ENCODE peak calls at places on chromosomes 5 and 9, in six cellular contexts. One of them, this sample, is unnamed. For H3K4me1, the result is how much of the 10 kb centered on the place peaks cover.

GRCh38 chr5:52915176-52915875 is 73.8 kb upstream of the ITGA2 start:
- DNase-seq in mesendoderm: peak
- DNase-seq in IMR-90: peak
- DNase-seq in fibroblast of lung: peak
- DNase-seq in K562: peak
- DNase-seq in neural progenitor cell: peak
- DNase-seq in this sample: peak

GRCh38 chr9:114552716-114553115 is 34.9 kb upstream of the ATP6V1G1 start:
- DNase-seq in IMR-90: peak
- DNase-seq in neural progenitor cell: no peak
- DNase-seq in fibroblast of lung: peak
- DNase-seq in K562: no peak
- DNase-seq in mesendoderm: no peak
- DNase-seq in this sample: no peak

GRCh38 chr5:146296245-146296644 is 42.4 kb upstream of the POU4F3 start:
- DNase-seq in mesendoderm: no peak
- DNase-seq in fibroblast of lung: no peak
- DNase-seq in K562: no peak
- DNase-seq in IMR-90: no peak
- DNase-seq in neural progenitor cell: no peak
- DNase-seq in this sample: no peak

GRCh38 chr9:7174884-7175283 is 417.1 kb downstream of the KDM4C start:
- DNase-seq in neural progenitor cell: no peak
- DNase-seq in fibroblast of lung: no peak
- DNase-seq in K562: no peak
- DNase-seq in IMR-90: no peak
- DNase-seq in mesendoderm: no peak
- DNase-seq in this sample: no peak

GRCh38 chr5:180314106-180314505 is 22.2 kb upstream of the MAPK9 start:
- DNase-seq in IMR-90: no peak
- DNase-seq in fibroblast of lung: no peak
- DNase-seq in mesendoderm: no peak
- DNase-seq in neural progenitor cell: no peak
- DNase-seq in K562: no peak
- DNase-seq in this sample: no peak

GRCh38 chr9:77981332-77981731 is 50.3 kb downstream of the GNAQ start:
- DNase-seq in IMR-90: peak
- DNase-seq in K562: peak
- DNase-seq in fibroblast of lung: peak
- DNase-seq in neural progenitor cell: peak
- DNase-seq in mesendoderm: no peak
- DNase-seq in this sample: no peak

GRCh38 chr5:43037929-43038510 is 2.1 kb downstream of the ANXA2R start:
- DNase-seq in mesendoderm: peak
- DNase-seq in IMR-90: peak
- DNase-seq in K562: peak
- DNase-seq in neural progenitor cell: peak
- DNase-seq in fibroblast of lung: peak
- DNase-seq in this sample: peak

GRCh38 chr5:65199988-65200668 is 281.6 kb downstream of the ADAMTS6 start:
- DNase-seq in IMR-90: peak
- DNase-seq in fibroblast of lung: peak
- DNase-seq in K562: no peak
- DNase-seq in neural progenitor cell: no peak
- DNase-seq in mesendoderm: no peak
- DNase-seq in this sample: no peak

GRCh38 chr9:73841018-73841417 is 656.1 kb upstream of the RORB start:
- DNase-seq in fibroblast of lung: no peak
- DNase-seq in mesendoderm: peak
- DNase-seq in IMR-90: no peak
- DNase-seq in K562: no peak
- DNase-seq in neural progenitor cell: no peak
- DNase-seq in this sample: no peak

GRCh38 chr5:130868186-130868821 is 296.8 kb downstream of the HINT1 start:
- DNase-seq in IMR-90: no peak
- DNase-seq in fibroblast of lung: peak
- DNase-seq in K562: no peak
- DNase-seq in neural progenitor cell: peak
- DNase-seq in mesendoderm: peak
- DNase-seq in this sample: no peak

GRCh38 chr5:89849819-89850515 is 559.6 kb downstream of the CETN3 start:
- DNase-seq in K562: no peak
- DNase-seq in neural progenitor cell: peak
- DNase-seq in IMR-90: no peak
- DNase-seq in fibroblast of lung: peak
- DNase-seq in mesendoderm: peak
- DNase-seq in this sample: no peak

GRCh38 chr5:133945561-133945960 is 22.9 kb downstream of the C5orf15 start:
- DNase-seq in IMR-90: peak
- DNase-seq in fibroblast of lung: peak
- DNase-seq in mesendoderm: no peak
- DNase-seq in K562: no peak
- DNase-seq in neural progenitor cell: no peak
- DNase-seq in this sample: no peak

GRCh38 chr9:82540175-82540574 is 522.8 kb downstream of the RASEF start:
- DNase-seq in neural progenitor cell: no peak
- DNase-seq in IMR-90: no peak
- DNase-seq in mesendoderm: no peak
- DNase-seq in K562: no peak
- DNase-seq in fibroblast of lung: no peak
- DNase-seq in this sample: no peak

GRCh38 chr5:103942587-103943186 is 380.1 kb upstream of the NUDT12 start:
- DNase-seq in mesendoderm: no peak
- DNase-seq in fibroblast of lung: no peak
- DNase-seq in K562: no peak
- DNase-seq in IMR-90: no peak
- DNase-seq in neural progenitor cell: no peak
- DNase-seq in this sample: no peak

GRCh38 chr5:61332369-61332745 is 299 bp downstream of the ZSWIM6 start:
- DNase-seq in IMR-90: no peak
- DNase-seq in mesendoderm: peak
- DNase-seq in fibroblast of lung: no peak
- DNase-seq in K562: peak
- DNase-seq in neural progenitor cell: peak
- DNase-seq in this sample: no peak

GRCh38 chr9:73441890-73442818 is 290.5 kb downstream of the ANXA1 start:
- DNase-seq in fibroblast of lung: peak
- DNase-seq in neural progenitor cell: peak
- DNase-seq in IMR-90: no peak
- DNase-seq in mesendoderm: peak
- DNase-seq in K562: no peak
- DNase-seq in this sample: no peak

GRCh38 chr5:39219433-39219832 is at the start of gene FYB1:
- DNase-seq in fibroblast of lung: no peak
- DNase-seq in IMR-90: no peak
- DNase-seq in mesendoderm: no peak
- DNase-seq in neural progenitor cell: no peak
- DNase-seq in K562: no peak
- DNase-seq in this sample: no peak

GRCh38 chr9:76591256-76591950 is 132.4 kb downstream of the GCNT1 start:
- DNase-seq in mesendoderm: no peak
- DNase-seq in IMR-90: peak
- DNase-seq in K562: no peak
- DNase-seq in fibroblast of lung: peak
- DNase-seq in neural progenitor cell: no peak
- DNase-seq in this sample: no peak

GRCh38 chr9:120925535-120926396 is 830 bp downstream of the TRAF1 start:
- DNase-seq in mesendoderm: no peak
- DNase-seq in IMR-90: peak
- DNase-seq in fibroblast of lung: peak
- DNase-seq in K562: peak
- DNase-seq in neural progenitor cell: no peak
- DNase-seq in this sample: peak

GRCh38 chr9:131277673-131278420 is 1.5 kb upstream of the FAM78A start:
- DNase-seq in IMR-90: peak
- DNase-seq in fibroblast of lung: peak
- DNase-seq in K562: peak
- DNase-seq in mesendoderm: peak
- DNase-seq in neural progenitor cell: peak
- DNase-seq in this sample: peak

GRCh38 chr9:88533951-88534455 is 975 bp upstream of the NXNL2 start:
- DNase-seq in neural progenitor cell: peak
- DNase-seq in IMR-90: peak
- DNase-seq in K562: peak
- DNase-seq in fibroblast of lung: peak
- DNase-seq in mesendoderm: peak
- DNase-seq in this sample: no peak

GRCh38 chr9:120568816-120569215 is 11.2 kb downstream of the CDK5RAP2 start:
- DNase-seq in mesendoderm: no peak
- DNase-seq in neural progenitor cell: no peak
- DNase-seq in K562: no peak
- DNase-seq in fibroblast of lung: no peak
- DNase-seq in IMR-90: no peak
- DNase-seq in this sample: no peak

GRCh38 chr5:58268263-58268662 is 191.6 kb downstream of the PLK2 start:
- DNase-seq in IMR-90: no peak
- DNase-seq in mesendoderm: no peak
- DNase-seq in K562: no peak
- DNase-seq in neural progenitor cell: no peak
- DNase-seq in fibroblast of lung: no peak
- DNase-seq in this sample: no peak

GRCh38 chr9:128085852-128086409 is 17.9 kb downstream of the SLC25A25 start:
- DNase-seq in K562: no peak
- DNase-seq in IMR-90: no peak
- DNase-seq in mesendoderm: no peak
- DNase-seq in fibroblast of lung: no peak
- DNase-seq in neural progenitor cell: no peak
- DNase-seq in this sample: no peak
- H3K4me3 ChIP-seq in K562: no peak
- H3K4me3 ChIP-seq in IMR-90: no peak
- H3K4me3 ChIP-seq in mesendoderm: no peak
- H3K4me3 ChIP-seq in fibroblast of lung: no peak
- H3K4me3 ChIP-seq in neural progenitor cell: no peak
- H3K4me3 ChIP-seq in this sample: no peak

GRCh38 chr9:846852-847251 is 5.4 kb downstream of the DMRT1 start:
- DNase-seq in fibroblast of lung: no peak
- DNase-seq in IMR-90: no peak
- DNase-seq in K562: no peak
- DNase-seq in neural progenitor cell: peak
- DNase-seq in mesendoderm: peak
- DNase-seq in this sample: no peak

GRCh38 chr9:842918-843468 is 1.5 kb downstream of the DMRT1 start:
- DNase-seq in neural progenitor cell: peak
- DNase-seq in IMR-90: no peak
- DNase-seq in K562: no peak
- DNase-seq in mesendoderm: peak
- DNase-seq in fibroblast of lung: no peak
- DNase-seq in this sample: no peak

GRCh38 chr9:840343-840742 is 1.2 kb upstream of the DMRT1 start:
- DNase-seq in mesendoderm: peak
- DNase-seq in fibroblast of lung: no peak
- DNase-seq in neural progenitor cell: peak
- DNase-seq in K562: no peak
- DNase-seq in IMR-90: no peak
- DNase-seq in this sample: peak

GRCh38 chr9:847505-847904 is 6.0 kb downstream of the DMRT1 start:
- DNase-seq in neural progenitor cell: no peak
- DNase-seq in fibroblast of lung: no peak
- DNase-seq in mesendoderm: no peak
- DNase-seq in IMR-90: no peak
- DNase-seq in K562: no peak
- DNase-seq in this sample: no peak

DNA sequence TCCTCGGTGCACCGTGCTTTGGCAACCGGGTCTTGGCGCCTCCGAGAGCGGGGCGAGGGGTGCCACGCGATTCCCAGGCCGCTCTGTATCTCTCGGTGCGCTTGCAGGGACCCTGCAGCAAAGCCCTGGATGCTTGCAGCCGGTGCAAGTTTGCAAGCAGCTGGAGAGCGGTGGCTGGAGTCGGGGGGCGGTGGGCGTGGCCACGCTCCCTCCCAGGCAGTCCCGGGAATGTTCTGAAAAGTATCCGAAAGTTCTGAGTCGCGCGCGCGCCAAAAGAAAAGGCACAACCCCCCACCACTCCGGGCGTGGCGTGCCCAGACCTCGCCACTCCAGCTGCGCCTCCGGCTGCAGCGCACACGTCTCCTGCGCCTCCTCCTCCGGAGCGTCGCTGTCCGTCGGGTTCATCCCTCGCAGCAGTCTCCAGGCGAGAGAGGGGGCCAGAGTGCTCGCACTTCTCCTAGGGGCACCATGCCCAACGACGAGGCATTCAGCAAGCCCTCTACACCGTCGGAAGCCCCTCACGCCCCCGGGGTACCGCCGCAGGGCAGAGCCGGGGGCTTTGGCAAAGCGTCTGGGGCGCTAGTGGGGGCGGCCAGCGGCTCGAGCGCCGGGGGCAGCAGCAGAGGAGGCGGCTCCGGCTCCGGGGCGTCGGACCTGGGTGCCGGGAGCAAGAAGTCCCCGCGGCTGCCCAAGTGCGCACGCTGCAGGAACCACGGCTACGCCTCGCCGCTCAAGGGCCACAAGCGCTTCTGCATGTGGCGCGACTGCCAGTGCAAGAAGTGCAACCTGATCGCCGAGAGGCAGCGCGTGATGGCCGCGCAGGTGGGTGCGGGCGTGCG is at the start of gene DMRT1:
- DNase-seq in IMR-90: no peak
- DNase-seq in mesendoderm: peak
- DNase-seq in K562: no peak
- DNase-seq in fibroblast of lung: no peak
- DNase-seq in neural progenitor cell: peak
- DNase-seq in this sample: no peak
- H3K4me2 ChIP-seq in IMR-90: no peak
- H3K4me2 ChIP-seq in mesendoderm: peak
- H3K4me2 ChIP-seq in K562: no peak
- H3K4me2 ChIP-seq in fibroblast of lung: no peak
- H3K4me2 ChIP-seq in neural progenitor cell: peak
- H3K4me2 ChIP-seq in this sample: no peak

GRCh38 chr5:95816341-95816740 is 6.2 kb downstream of the GLRX start:
- DNase-seq in mesendoderm: no peak
- DNase-seq in IMR-90: no peak
- DNase-seq in neural progenitor cell: no peak
- DNase-seq in fibroblast of lung: no peak
- DNase-seq in K562: no peak
- DNase-seq in this sample: no peak
- H3K4me1 ChIP-seq in mesendoderm: under half
- H3K4me1 ChIP-seq in IMR-90: under half
- H3K4me1 ChIP-seq in neural progenitor cell: under half
- H3K4me1 ChIP-seq in fibroblast of lung: under half
- H3K4me1 ChIP-seq in K562: under half
- H3K4me1 ChIP-seq in this sample: half or more

GRCh38 chr5:153969563-153969895 is 69.2 kb downstream of the FAM114A2 start:
- DNase-seq in K562: no peak
- DNase-seq in fibroblast of lung: no peak
- DNase-seq in mesendoderm: no peak
- DNase-seq in IMR-90: no peak
- DNase-seq in neural progenitor cell: no peak
- DNase-seq in this sample: no peak

GRCh38 chr5:153964201-153965101 is 74.3 kb downstream of the FAM114A2 start:
- DNase-seq in K562: no peak
- DNase-seq in neural progenitor cell: no peak
- DNase-seq in IMR-90: no peak
- DNase-seq in fibroblast of lung: no peak
- DNase-seq in mesendoderm: peak
- DNase-seq in this sample: no peak

GRCh38 chr5:153968761-153969562 is 69.7 kb downstream of the FAM114A2 start:
- DNase-seq in K562: no peak
- DNase-seq in mesendoderm: peak
- DNase-seq in IMR-90: no peak
- DNase-seq in fibroblast of lung: no peak
- DNase-seq in neural progenitor cell: no peak
- DNase-seq in this sample: no peak

GRCh38 chr5:153960269-153961215 is 78.2 kb downstream of the FAM114A2 start:
- DNase-seq in fibroblast of lung: peak
- DNase-seq in K562: no peak
- DNase-seq in mesendoderm: peak
- DNase-seq in IMR-90: no peak
- DNase-seq in neural progenitor cell: no peak
- DNase-seq in this sample: no peak

GRCh38 chr5:153965102-153965645 is 73.5 kb downstream of the FAM114A2 start:
- DNase-seq in K562: peak
- DNase-seq in neural progenitor cell: peak
- DNase-seq in fibroblast of lung: peak
- DNase-seq in mesendoderm: peak
- DNase-seq in IMR-90: peak
- DNase-seq in this sample: peak
- H3K4me3 ChIP-seq in K562: no peak
- H3K4me3 ChIP-seq in neural progenitor cell: no peak
- H3K4me3 ChIP-seq in fibroblast of lung: no peak
- H3K4me3 ChIP-seq in mesendoderm: no peak
- H3K4me3 ChIP-seq in IMR-90: no peak
- H3K4me3 ChIP-seq in this sample: no peak

This sample was measured in OCI-LY7.